ENCODE peak calls at places on chromosomes 12 and 14, in four cellular contexts. U, D, I and F are unnamed samples.

GRCh38 chr14:63452796-63453195 is 90.4 kb downstream of the PPP2R5E start:
- DNase-seq in U (no peak), D (no peak), I (no peak), F (no peak)

GRCh38 chr14:31880935-31881334 is 196.2 kb upstream of the ARHGAP5 start:
- DNase-seq in U (peak; percentile 46), D (no peak), I (no peak), F (no peak)

GRCh38 chr14:34750233-34750632 is 35.8 kb upstream of the CFL2 start:
- DNase-seq in U (no peak), D (no peak), I (no peak), F (no peak)

GRCh38 chr14:21107360-21107781 is 6.5 kb downstream of the TMEM253 start:
- DNase-seq in U (peak; percentile 73), D (no peak), I (no peak), F (no peak)

GRCh38 chr12:9073077-9073476 is 42.6 kb downstream of the A2M start:
- DNase-seq in U (no peak), D (no peak), I (no peak), F (no peak)

GRCh38 chr14:60734465-60735242 is at the start of gene MNAT1:
- DNase-seq in U (peak; percentile 90), D (peak; percentile 73), I (peak; percentile 62), F (peak; percentile 86)

GRCh38 chr12:51421266-51421884 is 3.3 kb upstream of the SLC4A8 start:
- DNase-seq in U (peak; percentile 76), D (peak; percentile 62), I (peak; percentile 52), F (no peak)

GRCh38 chr14:96091941-96092411 is 52.8 kb downstream of the C14orf132 start:
- DNase-seq in U (no peak), D (no peak), I (no peak), F (no peak)

GRCh38 chr12:7128681-7129593 is at the start of gene RBP5:
- DNase-seq in U (no peak), D (peak; percentile 63), I (no peak), F (no peak)

GRCh38 chr12:88362439-88362838 is 217.8 kb downstream of the KITLG start:
- DNase-seq in U (no peak), D (no peak), I (no peak), F (no peak)

GRCh38 chr12:52213541-52214420 is 19.3 kb upstream of the KRT7 start:
- DNase-seq in U (peak; percentile 91), D (peak; percentile 41), I (peak; percentile 70), F (peak; percentile 80)

GRCh38 chr12:93108958-93109357 is 179.9 kb upstream of the EEA1 start:
- DNase-seq in U (no peak), D (no peak), I (no peak), F (no peak)

GRCh38 chr12:103884316-103884715 is 43.3 kb upstream of the NT5DC3 start:
- DNase-seq in U (peak; percentile 62), D (peak; percentile 24), I (no peak), F (no peak)

GRCh38 chr12:67942704-67943103 is 46.5 kb upstream of the IFNG-AS1 start:
- DNase-seq in U (no peak), D (no peak), I (no peak), F (no peak)

GRCh38 chr12:131254374-131254773 is 300.7 kb downstream of the ADGRD1 start:
- DNase-seq in U (no peak), D (no peak), I (no peak), F (no peak)

GRCh38 chr12:105820407-105821140 is 318.2 kb downstream of the NUAK1 start:
- DNase-seq in U (no peak), D (peak; percentile 65), I (peak; percentile 78), F (peak; percentile 75)

GRCh38 chr14:59182641-59183040 is 5.8 kb upstream of the DAAM1 start:
- DNase-seq in U (no peak), D (no peak), I (no peak), F (no peak)

GRCh38 chr14:88559852-88560251 is 3.0 kb upstream of the ZC3H14 start:
- DNase-seq in U (peak; percentile 74), D (no peak), I (no peak), F (no peak)

GRCh38 chr12:50252977-50253376 is 30.3 kb downstream of the LIMA1 start:
- DNase-seq in U (no peak), D (no peak), I (no peak), F (no peak)

GRCh38 chr14:91817566-91818325 is 49.6 kb downstream of the TC2N start:
- DNase-seq in U (no peak), D (no peak), I (no peak), F (no peak)

GRCh38 chr12:75720807-75721206 is 209.4 kb upstream of the KRR1 start:
- DNase-seq in U (no peak), D (no peak), I (no peak), F (no peak)
- TF ChIP-seq EP300 in U (no peak), D (no peak), I (no peak), F (no peak)

GRCh38 chr12:82686223-82687019 is at the start of gene TMTC2:
- DNase-seq in U (peak; percentile 89), D (peak; percentile 91), I (peak; percentile 90), F (peak; percentile 97)
- TF ChIP-seq EP300 in U (no peak), D (no peak), I (no peak), F (no peak)

GRCh38 chr12:124488520-124488919 is 78.9 kb downstream of the NCOR2 start:
- DNase-seq in U (no peak), D (no peak), I (no peak), F (no peak)
- TF ChIP-seq EP300 in U (no peak), D (no peak), I (no peak), F (no peak)

GRCh38 chr14:102697125-102697900 is 79.9 kb upstream of the TRAF3 start:
- DNase-seq in U (no peak), D (no peak), I (no peak), F (no peak)

GRCh38 chr14:102695172-102695569 is 82.1 kb upstream of the TRAF3 start:
- DNase-seq in U (no peak), D (no peak), I (no peak), F (no peak)

GRCh38 chr14:102696332-102696731 is 80.9 kb upstream of the TRAF3 start:
- DNase-seq in U (no peak), D (no peak), I (no peak), F (no peak)

GRCh38 chr14:102694530-102695171 is 82.6 kb upstream of the TRAF3 start:
- DNase-seq in U (peak; percentile 73), D (peak; percentile 74), I (peak; percentile 93), F (peak; percentile 79)

DNA sequence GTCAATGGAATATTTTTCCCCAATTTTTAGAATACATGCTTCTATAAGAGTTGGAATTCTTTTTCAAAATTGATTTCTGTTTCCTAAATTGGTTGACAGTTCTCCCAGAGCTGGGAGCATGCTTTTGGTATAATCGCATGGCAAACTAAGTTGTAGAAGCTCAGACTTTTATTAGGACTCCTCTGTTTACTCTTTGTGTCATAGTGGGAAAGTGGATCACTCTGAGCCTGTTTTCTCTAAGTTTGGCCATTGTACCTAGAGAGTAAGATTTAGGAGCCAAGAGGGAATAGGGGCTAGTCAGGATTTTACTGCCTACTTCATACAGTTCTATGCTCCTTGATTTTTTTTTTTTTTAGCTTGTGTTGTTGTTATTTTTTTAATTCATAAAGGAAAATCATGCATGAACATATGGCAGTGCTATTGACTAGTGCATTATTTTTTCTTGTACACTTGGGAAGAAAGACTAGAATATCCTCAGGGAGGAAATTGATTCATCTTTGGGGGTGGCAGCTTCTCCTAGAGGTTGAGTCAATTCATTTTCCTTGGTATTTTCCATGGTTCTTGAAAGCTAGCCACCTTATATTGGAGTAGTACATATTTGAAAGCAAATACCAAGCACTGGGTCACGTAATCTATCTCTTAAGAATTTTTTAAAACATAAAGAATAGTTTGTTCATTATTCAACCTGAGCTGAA is 77.7 kb upstream of the TRAF3 start:
- DNase-seq in U (no peak), D (no peak), I (no peak), F (no peak)
- TF ChIP-seq EP300 in U (no peak), D (no peak), I (no peak), F (no peak)